ENCODE peak calls at places on chromosome 22, in five cellular contexts. P is A549, D is WTC11, J is K562, E is HepG2. M is an unnamed sample.

GRCh38 chr22:27004434-27004833 is 347.0 kb downstream of the MIAT start:
- DNase-seq in E (no peak), P (no peak), J (peak), D (no peak), M (no peak)

GRCh38 chr22:25602924-25603323 is 38.4 kb downstream of the GRK3 start:
- DNase-seq in D (no peak), J (no peak), P (no peak), E (no peak), M (no peak)

GRCh38 chr22:27913162-27913741 is 5.8 kb downstream of the PITPNB start:
- DNase-seq in D (no peak), J (peak), E (no peak), P (no peak), M (no peak)

GRCh38 chr22:46149998-46150549 is at the start of gene PPARA:
- DNase-seq in J (peak), E (peak), D (peak), P (peak), M (no peak)

GRCh38 chr22:29369460-29369859 is 18.9 kb downstream of the AP1B1 start:
- DNase-seq in P (no peak), D (peak), J (peak), E (no peak), M (no peak)

GRCh38 chr22:27990879-27991278 is 71.8 kb upstream of the PITPNB start:
- DNase-seq in D (peak), E (peak), J (peak), P (peak), M (no peak)

GRCh38 chr22:19966908-19967750 is 25.5 kb upstream of the TXNRD2 start:
- DNase-seq in E (no peak), P (no peak), J (no peak), D (no peak), M (no peak)

GRCh38 chr22:33018232-33018864 is 39.8 kb downstream of the SYN3 start:
- DNase-seq in E (peak), J (peak), P (peak), D (peak), M (peak)

GRCh38 chr22:20803696-20804324 is 29.9 kb downstream of the SERPIND1 start:
- DNase-seq in J (peak), E (peak), D (peak), P (peak), M (no peak)

GRCh38 chr22:24289138-24289537 is 18.5 kb downstream of the SPECC1L start:
- DNase-seq in J (no peak), D (no peak), E (no peak), P (no peak), M (no peak)

GRCh38 chr22:39292561-39293074 is 26.8 kb downstream of the RPL3 start:
- DNase-seq in J (peak), P (peak), D (peak), E (peak), M (no peak)

GRCh38 chr22:42383851-42384417 is 48.3 kb downstream of the NFAM1 start:
- DNase-seq in P (no peak), D (no peak), J (no peak), E (no peak), M (no peak)

GRCh38 chr22:28808716-28809355 is 8.5 kb upstream of the XBP1 start:
- DNase-seq in J (no peak), D (no peak), E (peak), P (no peak), M (no peak)

GRCh38 chr22:39301926-39302325 is 17.5 kb downstream of the RPL3 start:
- DNase-seq in P (no peak), E (no peak), D (no peak), J (no peak), M (no peak)

GRCh38 chr22:35930933-35931332 is 97.7 kb downstream of the RBFOX2 start:
- DNase-seq in E (peak), D (no peak), J (peak), P (peak), M (peak)

GRCh38 chr22:17999851-18000250 is 24.5 kb downstream of the MICAL3 start:
- DNase-seq in J (no peak), P (no peak), E (no peak), D (no peak), M (no peak)

GRCh38 chr22:31241936-31242335 is 29.8 kb downstream of the LIMK2 start:
- DNase-seq in D (no peak), J (no peak), E (no peak), P (no peak), M (no peak)

GRCh38 chr22:30187726-30188407 is 58.7 kb downstream of the LIF start:
- DNase-seq in D (no peak), J (no peak), E (no peak), P (no peak), M (no peak)

GRCh38 chr22:47051435-47052175 is 289.2 kb downstream of the TBC1D22A start:
- DNase-seq in E (no peak), J (no peak), D (no peak), P (no peak), M (no peak)

GRCh38 chr22:16801088-16801487 is 24.1 kb downstream of the XKR3 start:
- DNase-seq in D (no peak), E (no peak), P (no peak), J (no peak), M (no peak)

GRCh38 chr22:49667236-49667635 is 160.4 kb downstream of the BRD1 start:
- DNase-seq in P (no peak), D (peak), E (no peak), J (no peak), M (no peak)

GRCh38 chr22:21695432-21696085 is 29.7 kb downstream of the PPIL2 start:
- DNase-seq in P (no peak), E (no peak), D (no peak), J (peak), M (no peak)

GRCh38 chr22:29820941-29821789 is 16.9 kb downstream of the ASCC2 start:
- DNase-seq in P (peak), J (peak), E (peak), D (no peak), M (peak)

GRCh38 chr22:31119026-31119717 is 3.6 kb upstream of the INPP5J start:
- DNase-seq in J (no peak), D (no peak), P (no peak), E (no peak), M (no peak)

GRCh38 chr22:25403752-25404471 is 160.6 kb upstream of the GRK3 start:
- DNase-seq in J (peak), P (no peak), D (no peak), E (peak), M (no peak)

GRCh38 chr22:45983797-45984196 is 6.8 kb upstream of the WNT7B start:
- DNase-seq in J (no peak), E (no peak), D (no peak), P (no peak), M (no peak)

GRCh38 chr22:48417143-48418070 is 1410.3 kb downstream of the BRD1 start:
- DNase-seq in D (no peak), E (no peak), P (no peak), J (no peak), M (no peak)

GRCh38 chr22:20243545-20244249 is 24.4 kb downstream of the RTN4R start:
- DNase-seq in P (peak), D (no peak), J (peak), E (no peak), M (no peak)

GRCh38 chr22:20305894-20306645 is 13.8 kb downstream of the DGCR6L start:
- DNase-seq in P (no peak), J (peak), E (no peak), D (no peak), M (no peak)

GRCh38 chr22:46219650-46220049 is 30.4 kb downstream of the CDPF1 start:
- DNase-seq in D (no peak), J (no peak), E (no peak), P (no peak), M (peak)

GRCh38 chr22:46240506-46240905 is 9.6 kb downstream of the CDPF1 start:
- DNase-seq in J (no peak), P (no peak), E (no peak), D (no peak), M (no peak)

GRCh38 chr22:48594757-48595510 is 1232.7 kb downstream of the BRD1 start:
- DNase-seq in P (no peak), J (no peak), D (no peak), E (no peak), M (no peak)

DNA sequence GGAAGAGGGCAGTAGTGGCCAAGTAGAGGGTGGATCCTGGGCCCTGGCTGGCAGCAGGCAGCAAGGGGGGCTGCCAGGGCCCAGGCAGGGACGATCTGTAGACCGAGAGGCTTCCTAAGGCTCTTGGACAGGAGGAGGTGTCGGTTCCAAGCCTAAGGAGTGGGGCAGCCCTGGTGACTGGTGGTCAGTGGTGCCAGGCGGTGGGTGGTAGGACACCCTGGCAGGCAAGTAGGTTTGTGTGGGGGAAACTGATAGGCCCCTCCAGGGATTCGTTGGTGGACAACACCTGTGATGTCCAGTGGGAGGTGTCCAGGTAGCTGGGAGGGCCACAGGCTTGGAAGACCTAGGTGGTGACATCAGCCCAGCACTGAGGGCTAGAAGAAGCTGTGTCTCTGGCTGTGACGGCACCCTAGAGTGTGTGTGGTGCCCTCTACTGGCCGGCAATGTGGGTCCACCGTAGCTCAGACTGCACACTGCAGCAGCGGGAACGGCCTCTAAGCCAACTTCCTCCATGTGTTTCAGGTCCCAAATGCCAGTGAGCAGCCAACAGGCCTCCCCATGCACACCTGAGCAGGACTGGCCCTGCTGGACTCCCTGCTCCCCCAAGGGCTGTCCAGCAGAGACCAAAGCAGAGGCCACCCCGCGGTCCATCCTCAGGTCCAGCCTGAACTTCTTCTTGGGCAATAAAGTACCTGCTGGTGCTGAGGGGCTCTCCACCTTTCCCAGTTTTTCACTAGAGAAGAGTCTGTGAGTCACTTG is 9.4 kb upstream of the SAMM50 start:
- DNase-seq in E (peak), J (peak), P (peak), D (peak), M (no peak)
- TF ChIP-seq ESRRA in E (no peak), J (no peak), P (no peak), D (no peak), M (no peak)

GRCh38 chr22:40618400-40618799 is 18.1 kb downstream of the MRTFA start:
- DNase-seq in P (no peak), J (no peak), E (no peak), D (no peak), M (no peak)

GRCh38 chr22:40621309-40622151 is 15.0 kb downstream of the MRTFA start:
- DNase-seq in P (no peak), D (no peak), E (peak), J (no peak), M (no peak)

GRCh38 chr22:40616578-40616977 is 19.9 kb downstream of the MRTFA start:
- DNase-seq in J (no peak), D (no peak), E (no peak), P (no peak), M (no peak)

GRCh38 chr22:40624770-40625169 is 11.7 kb downstream of the MRTFA start:
- DNase-seq in E (no peak), P (no peak), D (no peak), J (no peak), M (no peak)

DNA sequence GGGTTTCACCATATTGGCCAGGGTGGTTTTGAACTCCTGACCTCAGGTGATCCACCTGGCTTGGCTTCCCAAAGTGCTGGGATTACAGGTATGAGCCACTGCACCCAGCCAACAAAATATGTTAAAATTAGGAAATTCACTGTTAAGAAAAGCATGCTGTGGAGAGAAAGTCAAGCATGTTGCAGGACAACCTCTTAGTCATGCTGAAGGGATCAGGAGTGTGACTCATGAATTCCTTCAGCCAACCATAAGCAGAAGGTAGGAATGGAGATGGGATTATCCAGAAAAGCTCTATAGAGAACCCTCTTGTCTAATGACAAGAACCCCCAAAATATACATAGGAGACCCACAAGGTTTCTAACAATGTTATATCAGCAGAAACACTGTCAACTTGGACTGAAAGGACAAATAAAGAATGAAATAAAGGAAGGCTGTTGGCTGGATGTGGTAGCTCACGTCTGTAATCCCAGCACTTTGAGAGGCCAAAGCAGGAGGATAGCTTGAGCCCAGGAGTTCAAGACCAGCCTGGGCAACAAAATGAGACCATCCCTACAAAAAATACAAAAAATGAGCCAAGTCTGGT is 16.0 kb downstream of the MRTFA start:
- DNase-seq in E (no peak), J (peak), D (no peak), P (peak), M (no peak)
- TF ChIP-seq ESRRA in E (no peak), J (no peak), D (no peak), P (no peak), M (no peak)

GRCh38 chr22:37173709-37174108 is 14.3 kb downstream of the C1QTNF6 start:
- DNase-seq in D (peak), J (no peak), E (no peak), P (no peak), M (no peak)
- TF ChIP-seq ESRRA in D (no peak), J (no peak), E (no peak), P (no peak), M (no peak)

GRCh38 chr22:22770280-22770871 is 117.2 kb upstream of the IGLL5 start:
- DNase-seq in P (peak), D (peak), E (peak), J (peak), M (no peak)
- TF ChIP-seq ESRRA in P (no peak), D (no peak), E (no peak), J (no peak), M (no peak)

M was measured in GM12878.